ENCODE peak calls at places on chromosomes 13 and 19, in eight cellular contexts. E is psoas muscle, T is cardiac muscle cell, C is adrenal gland, D is thoracic aorta, R is mesothelial cell of epicardium, K is astrocyte of the cerebellum, M is WERI-Rb-1. N is an unnamed sample.

GRCh38 chr13:46146898-46147297 is 35.1 kb downstream of the LCP1 start:
- DNase-seq in C (peak; percentile 51), E (no peak), M (peak; percentile 18), D (no peak), K (no peak), R (no peak), T (peak; percentile 42), N (no peak)

GRCh38 chr13:30429721-30430694 is 7.7 kb downstream of the UBE2L5 start:
- DNase-seq in M (no peak), D (no peak), R (no peak), T (peak; percentile 81), C (peak; percentile 44), K (peak; percentile 79), E (no peak), N (no peak)

GRCh38 chr19:51564791-51565190 is 6.3 kb upstream of the ZNF175 start:
- DNase-seq in R (no peak), M (no peak), C (no peak), T (no peak), D (no peak), K (no peak), E (no peak), N (no peak)

GRCh38 chr13:50635504-50635903 is 208.0 kb downstream of the DLEU7 start:
- DNase-seq in D (peak; percentile 13), R (no peak), M (no peak), C (peak; percentile 71), T (peak; percentile 97), E (no peak), K (no peak), N (no peak)

GRCh38 chr19:46772170-46773017 is 16.0 kb downstream of the SLC1A5 start:
- DNase-seq in D (no peak), T (no peak), K (no peak), R (no peak), M (no peak), C (no peak), E (no peak), N (no peak)

GRCh38 chr13:95154441-95154886 is 146.8 kb downstream of the ABCC4 start:
- DNase-seq in K (no peak), T (no peak), M (no peak), E (no peak), D (no peak), R (no peak), C (no peak), N (no peak)

GRCh38 chr13:19179916-19180315 is 1.7 kb downstream of the TUBA3C start:
- DNase-seq in M (no peak), C (no peak), R (peak; percentile 10), D (no peak), K (no peak), T (no peak), E (no peak), N (no peak)

GRCh38 chr13:28718186-28718537 is 608 bp downstream of the SLC46A3 start:
- DNase-seq in T (peak; percentile 45), M (no peak), R (no peak), D (peak; percentile 11), K (no peak), E (no peak), C (no peak), N (no peak)

GRCh38 chr13:46389985-46390384 is 2.9 kb upstream of the RUBCNL start:
- DNase-seq in E (peak; percentile 46), T (no peak), C (peak; percentile 45), R (no peak), M (no peak), D (no peak), K (no peak), N (no peak)

GRCh38 chr19:55802281-55802680 is 29.5 kb downstream of the NLRP11 start:
- DNase-seq in E (no peak), T (no peak), K (no peak), C (no peak), M (no peak), D (no peak), R (no peak), N (no peak)

GRCh38 chr19:38792250-38793111 is 3.5 kb downstream of the LGALS7B start:
- DNase-seq in M (no peak), E (peak; percentile 78), K (no peak), C (no peak), R (no peak), D (no peak), T (peak; percentile 64), N (no peak)

GRCh38 chr19:1850809-1851544 is 2.7 kb upstream of the REXO1 start:
- DNase-seq in E (no peak), T (no peak), R (no peak), C (no peak), M (no peak), D (no peak), K (no peak), N (no peak)

GRCh38 chr19:42199440-42200115 is 17.9 kb downstream of the DEDD2 start:
- DNase-seq in E (peak; percentile 66), T (no peak), M (no peak), R (no peak), C (peak; percentile 51), D (no peak), K (no peak), N (no peak)

GRCh38 chr19:5889288-5889971 is 14.2 kb downstream of the NDUFA11 start:
- DNase-seq in K (no peak), E (no peak), T (no peak), C (no peak), R (no peak), M (no peak), D (no peak), N (no peak)

GRCh38 chr13:108961542-108962125 is 332.2 kb downstream of the MYO16 start:
- DNase-seq in R (no peak), M (no peak), T (peak; percentile 71), D (no peak), K (peak; percentile 26), E (no peak), C (peak; percentile 37), N (no peak)

GRCh38 chr13:46207828-46208227 is 3.9 kb upstream of the LRRC63 start:
- DNase-seq in M (no peak), K (no peak), D (no peak), R (no peak), C (no peak), T (no peak), E (no peak), N (no peak)

DNA sequence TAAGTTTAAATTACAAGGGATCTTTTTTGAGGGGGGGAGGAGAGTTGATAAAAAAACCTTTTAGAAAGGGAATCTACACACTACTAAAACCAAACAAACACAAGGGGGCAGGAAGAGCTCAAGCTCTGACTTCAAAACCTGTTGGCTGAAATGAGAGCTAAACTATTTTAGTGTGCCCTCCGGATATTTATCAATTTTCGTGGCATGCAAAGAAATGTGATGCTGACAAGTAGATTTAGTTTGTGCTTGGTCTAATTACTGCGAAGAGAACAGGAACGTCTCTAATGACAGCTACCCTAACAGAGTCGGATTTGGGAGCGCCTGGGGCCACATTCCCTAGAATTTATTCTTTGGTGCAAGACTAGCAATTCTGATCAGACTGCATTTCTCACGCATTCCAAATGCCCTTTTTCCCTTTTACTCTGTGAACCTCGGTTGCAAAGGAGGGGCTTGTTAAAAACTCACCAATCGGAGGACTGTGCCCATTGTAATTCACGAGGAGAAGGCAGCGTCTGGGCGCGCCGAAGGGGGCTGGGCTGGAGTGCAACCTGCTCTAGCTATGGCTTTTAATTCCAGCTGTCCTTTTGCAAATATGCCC is 804 bp upstream of the FREM2 start:
- DNase-seq in K (peak; percentile 28), E (no peak), R (peak; percentile 71), T (peak; percentile 15), M (peak; percentile 9), D (no peak), C (no peak), N (no peak)
- TF ChIP-seq CTCF in K (peak; percentile 54), E (peak; percentile 58), R (peak; percentile 31), T (peak; percentile 21), M (peak; percentile 25), D (no peak), C (peak; percentile 29), N (peak; percentile 15)

GRCh38 chr19:3360494-3361383 is 5.6 kb upstream of the NFIC start:
- DNase-seq in K (no peak), C (peak; percentile 66), T (peak; percentile 39), R (no peak), E (peak; percentile 92), D (no peak), M (peak; percentile 74), N (no peak)
- TF ChIP-seq CTCF in K (no peak), C (no peak), T (peak; percentile 2), R (no peak), E (peak; percentile 7), D (no peak), M (no peak), N (peak; percentile 30)

DNA sequence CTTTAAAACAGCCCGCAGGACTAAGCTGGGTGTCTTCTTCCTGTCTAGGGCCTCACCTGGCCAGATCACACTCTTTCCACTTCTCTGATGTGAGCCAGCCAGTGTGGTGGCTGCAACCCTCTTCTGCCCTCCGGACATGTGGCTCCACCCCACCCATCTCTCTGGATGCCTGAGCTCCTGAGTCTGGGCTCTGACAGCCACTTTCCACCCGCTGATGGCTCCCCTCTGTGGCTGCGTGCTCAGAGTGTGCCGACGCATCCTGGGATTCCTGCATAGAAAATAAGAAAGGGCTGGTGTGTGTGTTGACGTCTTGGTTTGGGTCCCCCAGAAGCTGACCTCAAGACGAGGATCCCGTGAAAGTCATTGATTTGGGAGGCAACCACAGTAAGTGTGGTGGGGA is 181.6 kb downstream of the URI1 start:
- DNase-seq in D (no peak), E (no peak), M (no peak), R (no peak), C (no peak), T (no peak), K (no peak), N (no peak)
- TF ChIP-seq CTCF in D (no peak), E (no peak), M (peak; percentile 0), R (no peak), C (no peak), T (no peak), K (no peak), N (no peak)

GRCh38 chr13:49253997-49254396 is 6.3 kb downstream of the CDADC1 start:
- DNase-seq in K (no peak), E (no peak), R (no peak), C (no peak), T (no peak), M (no peak), D (no peak), N (no peak)

GRCh38 chr13:49253310-49253709 is 5.6 kb downstream of the CDADC1 start:
- DNase-seq in D (no peak), C (no peak), M (no peak), E (no peak), K (no peak), R (no peak), T (no peak), N (no peak)

GRCh38 chr13:49246850-49247721 is 639 bp upstream of the CDADC1 start:
- DNase-seq in E (no peak), T (no peak), C (no peak), D (no peak), M (no peak), K (no peak), R (no peak), N (no peak)

GRCh38 chr13:49247722-49248432 is at the start of gene CDADC1:
- DNase-seq in M (peak; percentile 91), R (peak; percentile 97), T (peak; percentile 98), C (peak; percentile 98), D (peak; percentile 95), E (peak; percentile 99), K (peak; percentile 93), N (peak; percentile 78)

DNA sequence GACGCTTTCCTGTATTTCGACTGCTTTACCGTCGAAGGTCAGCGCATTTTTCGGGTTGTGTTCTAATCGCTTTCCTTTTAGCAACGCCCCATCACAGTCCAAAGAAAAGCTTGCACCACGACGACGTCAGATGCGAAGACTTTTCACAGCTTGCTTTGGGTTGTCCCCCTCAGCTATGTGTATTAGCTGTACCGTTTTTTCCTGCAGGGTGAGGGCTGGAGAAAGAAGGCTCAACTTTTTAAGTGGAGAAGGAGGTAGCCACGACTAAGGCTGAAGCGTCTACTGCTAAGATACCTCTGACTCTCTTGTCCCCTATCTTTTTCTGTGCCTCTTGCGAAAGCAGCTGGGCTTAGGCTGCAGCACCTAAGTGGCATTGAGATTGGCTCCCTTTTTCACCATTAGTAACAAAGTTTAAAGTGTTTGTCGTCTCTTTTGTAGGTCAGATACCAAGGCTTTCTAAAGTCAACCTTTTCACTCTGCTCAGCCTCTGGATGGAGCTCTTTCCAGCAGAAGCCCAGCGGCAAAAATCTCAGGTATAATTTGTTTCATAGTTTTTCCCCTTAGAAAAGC is 793 bp downstream of the CDADC1 start:
- DNase-seq in K (peak; percentile 6), D (no peak), M (no peak), C (no peak), E (no peak), T (peak; percentile 52), R (peak; percentile 38), N (no peak)
- TF ChIP-seq CTCF in K (peak; percentile 39), D (no peak), M (no peak), C (no peak), E (no peak), T (peak; percentile 17), R (no peak), N (peak; percentile 28)